ENCODE peak calls at places on chromosome 17, in eight cellular contexts. G, D, L, R, P, Z, I and E are unnamed samples.

GRCh38 chr17:77449908-77450741 is 309.4 kb downstream of the SEC14L1 start:
- DNase-seq in G (peak), D (peak), L (no peak), R (peak), P (peak), Z (peak), I (no peak), E (peak)

GRCh38 chr17:58232707-58233156 is 5.7 kb upstream of the LPO start:
- DNase-seq in G (no peak), D (peak), L (peak), R (peak), P (peak), Z (no peak), I (peak), E (peak)

GRCh38 chr17:67490471-67490870 is 113.4 kb downstream of the PITPNC1 start:
- DNase-seq in G (no peak), D (no peak), L (no peak), R (peak), P (no peak), Z (no peak), I (no peak), E (no peak)

GRCh38 chr17:5211458-5211857 is 19.8 kb upstream of the ZNF594 start:
- DNase-seq in G (no peak), D (no peak), L (no peak), R (no peak), P (no peak), Z (no peak), I (no peak), E (no peak)

GRCh38 chr17:312476-313148 is 40.0 kb downstream of the RPH3AL start:
- DNase-seq in G (no peak), D (no peak), L (no peak), R (no peak), P (no peak), Z (peak), I (no peak), E (no peak)

GRCh38 chr17:74671031-74671771 is 41.5 kb downstream of the CD300LF start:
- DNase-seq in G (peak), D (peak), L (peak), R (peak), P (peak), Z (peak), I (peak), E (peak)

GRCh38 chr17:79441607-79442006 is 169.2 kb downstream of the RBFOX3 start:
- DNase-seq in G (no peak), D (no peak), L (no peak), R (no peak), P (no peak), Z (no peak), I (no peak), E (no peak)

GRCh38 chr17:47218896-47219430 is 9.8 kb downstream of the MYL4 start:
- DNase-seq in G (peak), D (no peak), L (no peak), R (no peak), P (no peak), Z (no peak), I (no peak), E (no peak)

GRCh38 chr17:29618272-29619065 is 4.2 kb downstream of the CORO6 start:
- DNase-seq in G (no peak), D (no peak), L (no peak), R (no peak), P (no peak), Z (no peak), I (no peak), E (no peak)

GRCh38 chr17:29616300-29617048 is 6.2 kb downstream of the CORO6 start:
- DNase-seq in G (no peak), D (no peak), L (no peak), R (no peak), P (no peak), Z (no peak), I (no peak), E (no peak)

GRCh38 chr17:29619251-29619650 is 3.5 kb downstream of the CORO6 start:
- DNase-seq in G (no peak), D (peak), L (no peak), R (peak), P (no peak), Z (no peak), I (no peak), E (peak)

GRCh38 chr17:29617125-29617480 is 5.6 kb downstream of the CORO6 start:
- DNase-seq in G (peak), D (peak), L (no peak), R (peak), P (peak), Z (peak), I (no peak), E (peak)

GRCh38 chr17:29617481-29618271 is 5.0 kb downstream of the CORO6 start:
- DNase-seq in G (peak), D (peak), L (no peak), R (peak), P (peak), Z (no peak), I (no peak), E (peak)
- TF ChIP-seq CTCF in G (peak), D (peak), L (peak), R (peak), P (peak), Z (peak), I (peak), E (peak)

DNA sequence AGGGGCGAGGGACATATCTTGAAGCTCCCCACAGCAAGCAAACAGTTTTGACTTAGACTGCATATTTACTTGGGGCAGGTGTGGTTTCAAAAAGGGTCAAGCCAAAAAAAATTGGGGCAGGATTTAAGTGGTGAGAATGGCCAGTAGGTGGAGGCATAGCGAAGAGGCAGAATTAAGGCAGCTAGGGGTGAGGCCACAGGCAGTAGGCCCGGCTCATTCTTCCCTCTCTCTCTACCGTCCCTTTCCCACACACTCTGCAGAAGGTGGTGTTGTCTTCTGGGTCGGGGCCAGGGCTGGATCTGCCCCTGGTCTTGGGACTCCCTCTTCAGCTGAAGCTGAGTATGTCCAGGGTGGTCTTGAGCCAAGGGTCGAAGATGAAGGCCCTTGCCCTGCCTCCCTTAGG is 2.6 kb downstream of the SHBG start:
- DNase-seq in G (no peak), D (peak), L (no peak), R (peak), P (peak), Z (no peak), I (no peak), E (peak)
- TF ChIP-seq CTCF in G (peak), D (peak), L (peak), R (peak), P (peak), Z (peak), I (peak), E (peak)

GRCh38 chr17:18928726-18929125 is 23.2 kb upstream of the SLC5A10 start:
- DNase-seq in G (no peak), D (no peak), L (no peak), R (no peak), P (no peak), Z (no peak), I (no peak), E (no peak)
- TF ChIP-seq CTCF in G (no peak), D (no peak), L (no peak), R (no peak), P (no peak), Z (no peak), I (no peak), E (no peak)

DNA sequence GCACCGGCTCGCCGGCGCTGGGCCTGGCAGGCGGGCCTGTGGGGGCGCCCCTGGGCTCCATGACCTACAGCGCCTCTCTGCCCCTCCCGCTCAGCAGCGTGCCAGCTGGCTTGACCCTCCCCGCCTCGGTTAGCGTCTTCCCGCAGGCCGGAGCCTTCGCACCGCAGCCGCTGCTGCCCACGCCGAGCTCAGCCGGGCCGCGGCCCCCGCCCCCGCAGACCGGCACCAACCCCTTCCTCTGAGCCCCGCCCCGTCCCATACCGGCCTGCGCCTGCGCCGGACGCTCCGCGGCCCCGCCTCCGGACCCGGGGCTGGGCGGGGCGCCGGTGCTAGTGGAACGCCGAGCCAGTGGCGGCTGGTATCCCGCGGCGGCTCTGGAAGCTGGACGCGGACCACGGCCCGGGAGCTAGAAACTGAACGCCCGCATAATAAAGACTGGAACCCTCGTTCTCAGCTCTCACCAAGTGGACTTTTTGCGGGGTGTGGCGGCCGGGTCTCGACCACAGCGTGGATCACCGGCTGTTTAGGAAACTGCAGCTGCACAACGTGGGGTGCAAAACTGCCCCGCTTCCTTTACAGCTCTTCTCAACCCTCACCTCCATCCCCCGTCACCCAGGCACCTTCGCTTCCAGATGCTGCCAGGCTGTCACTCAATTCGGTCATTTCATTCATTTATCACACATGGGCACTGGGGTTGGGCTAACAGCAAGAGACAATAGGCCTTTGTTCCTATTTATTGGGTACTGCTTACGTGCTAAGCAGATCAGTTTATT is 4.9 kb upstream of the SPATA20 start:
- DNase-seq in G (peak), D (peak), L (no peak), R (peak), P (peak), Z (peak), I (no peak), E (peak)
- TF ChIP-seq CTCF in G (peak), D (peak), L (peak), R (no peak), P (peak), Z (no peak), I (no peak), E (peak)

GRCh38 chr17:43832168-43832975 is 574 bp downstream of the MPP3 start:
- DNase-seq in G (peak), D (peak), L (no peak), R (peak), P (no peak), Z (peak), I (no peak), E (peak)
- TF ChIP-seq CTCF in G (no peak), D (no peak), L (no peak), R (no peak), P (no peak), Z (no peak), I (no peak), E (no peak)

GRCh38 chr17:27944546-27945332 is 51.6 kb upstream of the LYRM9 start:
- DNase-seq in G (no peak), D (no peak), L (no peak), R (no peak), P (no peak), Z (no peak), I (no peak), E (no peak)
- TF ChIP-seq CTCF in G (no peak), D (no peak), L (no peak), R (no peak), P (no peak), Z (no peak), I (no peak), E (no peak)